ENCODE peak calls at places on chromosomes 7 and 10, in eight cellular contexts. S is heart left ventricle, K is astrocyte, Z is PC-3, D is fibroblast of lung, J is adrenal gland, E is colonic mucosa, N is breast epithelium. Q is an unnamed sample. For H3K4me1, the result is how much of the 10 kb centered on the place peaks cover.

GRCh38 chr7:30224511-30225031 is 59.8 kb upstream of the ZNRF2 start:
- DNase-seq in K (peak), J (peak), D (peak), S (no peak), N (no peak), Z (peak), E (no peak), Q (peak)

GRCh38 chr10:14530465-14530864 is 199.7 kb upstream of the FRMD4A start:
- DNase-seq in Z (no peak), K (no peak), D (no peak), N (no peak), S (no peak), J (no peak), E (no peak), Q (no peak)

GRCh38 chr10:95697429-95697828 is 3.7 kb upstream of the TCTN3 start:
- DNase-seq in N (no peak), S (no peak), J (peak), Z (no peak), D (no peak), E (no peak), K (no peak), Q (no peak)

GRCh38 chr10:132765435-132765834 is 20.5 kb downstream of the NKX6-2 start:
- DNase-seq in N (no peak), S (no peak), Z (no peak), D (no peak), J (no peak), E (no peak), K (no peak), Q (no peak)

GRCh38 chr10:58579011-58579655 is 66.5 kb downstream of the BICC1 start:
- DNase-seq in D (no peak), J (no peak), N (no peak), Z (no peak), S (no peak), K (no peak), E (no peak), Q (no peak)

GRCh38 chr10:91632671-91633550 is at the start of gene PPP1R3C:
- DNase-seq in Z (no peak), K (peak), N (peak), E (peak), D (peak), S (peak), J (peak), Q (peak)

GRCh38 chr10:127887497-127888415 is 5.0 kb downstream of the CLRN3 start:
- DNase-seq in Z (no peak), J (no peak), D (no peak), S (no peak), N (no peak), K (peak), E (peak), Q (no peak)

GRCh38 chr7:114502454-114503254 is 88.0 kb downstream of the FOXP2 start:
- DNase-seq in Z (no peak), E (peak), D (peak), J (no peak), N (no peak), S (no peak), K (peak), Q (peak)

GRCh38 chr7:74627699-74628411 is 29.7 kb upstream of the GTF2I start:
- DNase-seq in S (no peak), D (peak), K (no peak), J (peak), N (peak), Z (no peak), E (peak), Q (peak)

GRCh38 chr10:127874966-127875765 is 17.6 kb downstream of the CLRN3 start:
- DNase-seq in K (no peak), D (no peak), J (no peak), E (peak), Z (no peak), N (no peak), S (no peak), Q (no peak)

GRCh38 chr10:11775412-11775811 is 33.2 kb downstream of the ECHDC3 start:
- DNase-seq in N (no peak), E (no peak), S (no peak), Z (no peak), D (no peak), J (no peak), K (no peak), Q (no peak)

GRCh38 chr7:34823650-34824258 is 165.7 kb downstream of the NPSR1 start:
- DNase-seq in J (peak), Z (peak), K (peak), E (peak), N (no peak), S (peak), D (peak), Q (peak)

GRCh38 chr10:57621466-57621865 is 646.2 kb downstream of the IPMK start:
- DNase-seq in N (no peak), E (no peak), J (no peak), D (no peak), K (no peak), S (no peak), Z (no peak), Q (no peak)

GRCh38 chr10:78656815-78657621 is 411.7 kb upstream of the ZMIZ1 start:
- DNase-seq in Z (no peak), D (peak), N (no peak), J (no peak), E (peak), S (no peak), K (peak), Q (no peak)

GRCh38 chr7:105279688-105280007 is 109.1 kb downstream of the SRPK2 start:
- DNase-seq in D (no peak), K (no peak), Z (no peak), N (no peak), J (no peak), S (no peak), E (no peak), Q (no peak)

GRCh38 chr10:128978211-128978610 is 488.8 kb upstream of the MGMT start:
- DNase-seq in J (no peak), E (no peak), K (no peak), N (no peak), S (no peak), D (no peak), Z (no peak), Q (no peak)

GRCh38 chr7:140176271-140176701 is 497 bp downstream of the KDM7A start:
- DNase-seq in K (no peak), J (no peak), S (peak), Z (no peak), D (no peak), N (no peak), E (no peak), Q (peak)

GRCh38 chr7:73438547-73439245 is 5.1 kb downstream of the FZD9 start:
- DNase-seq in D (no peak), N (no peak), Z (no peak), S (no peak), K (no peak), J (peak), E (no peak), Q (no peak)

GRCh38 chr7:142954680-142955268 is 7.4 kb downstream of the KEL start:
- DNase-seq in J (no peak), N (no peak), K (no peak), Z (no peak), E (no peak), D (no peak), S (no peak), Q (no peak)

GRCh38 chr10:99676435-99676834 is 17.1 kb downstream of the ENTPD7 start:
- DNase-seq in S (no peak), E (no peak), K (peak), D (peak), Z (no peak), J (peak), N (no peak), Q (no peak)

GRCh38 chr7:131235489-131236317 is 92.0 kb upstream of the MKLN1 start:
- DNase-seq in D (peak), N (no peak), K (peak), E (no peak), J (peak), Z (peak), S (no peak), Q (peak)

GRCh38 chr10:114208351-114208750 is 29.2 kb downstream of the TDRD1 start:
- DNase-seq in N (no peak), D (no peak), K (no peak), J (no peak), E (no peak), Z (no peak), S (no peak), Q (peak)

GRCh38 chr10:29316308-29317026 is 27.6 kb downstream of the LYZL1 start:
- DNase-seq in J (no peak), K (no peak), D (no peak), S (no peak), N (no peak), E (no peak), Z (no peak), Q (no peak)

GRCh38 chr10:132033632-132034031 is 32.1 kb upstream of the JAKMIP3 start:
- DNase-seq in S (no peak), J (no peak), N (no peak), Z (no peak), D (no peak), K (no peak), E (no peak), Q (no peak)

GRCh38 chr7:118003438-118003837 is 130.2 kb upstream of the CTTNBP2 start:
- DNase-seq in S (no peak), K (no peak), D (no peak), J (no peak), N (no peak), E (no peak), Z (no peak), Q (no peak)

GRCh38 chr10:45471531-45472310 is 97.7 kb downstream of the ALOX5 start:
- DNase-seq in N (no peak), E (no peak), J (no peak), K (no peak), D (no peak), Z (no peak), S (no peak), Q (no peak)

GRCh38 chr10:112314822-112315474 is 31.7 kb downstream of the TECTB start:
- DNase-seq in N (peak), E (peak), S (peak), K (peak), J (peak), D (peak), Z (peak), Q (peak)

GRCh38 chr7:70660154-70660818 is 471.7 kb upstream of the GALNT17 start:
- DNase-seq in J (no peak), E (no peak), Z (no peak), K (no peak), N (no peak), S (no peak), D (no peak), Q (no peak)

GRCh38 chr7:73985737-73986141 is 42.2 kb upstream of the ELN start:
- DNase-seq in Z (no peak), J (no peak), K (no peak), N (no peak), D (no peak), S (no peak), E (no peak), Q (no peak)

GRCh38 chr10:4645836-4646235 is 180.2 kb upstream of the AKR1E2 start:
- DNase-seq in Z (no peak), E (no peak), S (no peak), D (no peak), J (no peak), K (no peak), N (no peak), Q (no peak)

GRCh38 chr10:76311752-76312699 is 880.6 kb downstream of the LRMDA start:
- DNase-seq in N (no peak), K (no peak), S (no peak), E (no peak), J (no peak), D (peak), Z (peak), Q (peak)

GRCh38 chr10:84291389-84291788 is 37.0 kb upstream of the CCSER2 start:
- DNase-seq in K (peak), N (no peak), J (no peak), E (no peak), Z (peak), D (peak), S (no peak), Q (peak)

GRCh38 chr10:47438857-47439474 is 44.9 kb downstream of the ANXA8 start:
- DNase-seq in D (peak), N (peak), S (no peak), E (peak), J (peak), Z (peak), K (peak), Q (peak)

GRCh38 chr7:122885583-122886356 is 490 bp downstream of the CADPS2 start:
- DNase-seq in D (peak), S (peak), J (peak), N (no peak), Z (peak), K (peak), E (peak), Q (no peak)

GRCh38 chr7:45687185-45687560 is 113.0 kb downstream of the ADCY1 start:
- DNase-seq in D (no peak), J (no peak), S (no peak), K (no peak), N (no peak), Z (no peak), E (peak), Q (no peak)

GRCh38 chr7:150860291-150860977 is 8.1 kb downstream of the AOC1 start:
- DNase-seq in K (no peak), D (no peak), N (peak), Z (no peak), S (peak), E (peak), J (no peak), Q (no peak)

DNA sequence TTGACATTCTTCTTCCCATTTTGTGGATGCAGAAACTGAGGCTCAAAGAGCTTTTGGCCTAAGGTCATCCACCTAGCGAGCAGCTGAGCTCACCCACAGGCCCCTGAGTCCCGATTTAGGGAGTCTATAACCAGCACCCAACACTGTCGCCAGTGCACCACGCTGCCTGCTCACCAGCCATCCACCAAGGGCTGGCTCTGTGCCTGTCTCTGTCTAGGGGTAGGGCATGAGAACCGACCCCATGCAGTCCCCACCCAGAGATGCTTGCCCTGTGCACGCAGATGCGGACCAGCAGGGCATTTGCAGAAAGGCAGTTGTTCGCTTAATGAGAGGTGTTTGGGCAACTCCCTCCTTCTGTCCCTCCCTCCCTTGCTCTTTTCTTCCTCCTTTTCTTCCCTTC is 97.2 kb downstream of the GRK5 start:
- DNase-seq in D (no peak), N (no peak), E (no peak), S (no peak), K (no peak), Z (no peak), J (no peak), Q (no peak)
- H3K4me1 ChIP-seq in D (under half), N (under half), E (under half), S (half or more), K (under half), Z (half or more), J (under half), Q (under half)

GRCh38 chr7:157003445-157004049 is 6.9 kb downstream of the MNX1 start:
- DNase-seq in S (no peak), K (no peak), D (no peak), Z (no peak), E (peak), N (no peak), J (no peak), Q (no peak)
- H3K4me1 ChIP-seq in S (half or more), K (under half), D (under half), Z (under half), E (under half), N (under half), J (under half), Q (under half)

GRCh38 chr7:100478966-100479660 is at the start of gene TSC22D4:
- DNase-seq in J (peak), Z (peak), N (peak), D (peak), S (peak), E (peak), K (peak), Q (peak)
- H3K4me1 ChIP-seq in J (under half), Z (under half), N (under half), D (under half), S (half or more), E (under half), K (under half), Q (under half)

GRCh38 chr7:27119412-27119911 is 11.1 kb downstream of the HOXA4 start:
- DNase-seq in D (no peak), K (peak), S (no peak), J (no peak), Z (no peak), N (peak), E (peak), Q (no peak)
- H3K4me1 ChIP-seq in D (under half), K (under half), S (under half), J (under half), Z (under half), N (under half), E (under half), Q (under half)

DNA sequence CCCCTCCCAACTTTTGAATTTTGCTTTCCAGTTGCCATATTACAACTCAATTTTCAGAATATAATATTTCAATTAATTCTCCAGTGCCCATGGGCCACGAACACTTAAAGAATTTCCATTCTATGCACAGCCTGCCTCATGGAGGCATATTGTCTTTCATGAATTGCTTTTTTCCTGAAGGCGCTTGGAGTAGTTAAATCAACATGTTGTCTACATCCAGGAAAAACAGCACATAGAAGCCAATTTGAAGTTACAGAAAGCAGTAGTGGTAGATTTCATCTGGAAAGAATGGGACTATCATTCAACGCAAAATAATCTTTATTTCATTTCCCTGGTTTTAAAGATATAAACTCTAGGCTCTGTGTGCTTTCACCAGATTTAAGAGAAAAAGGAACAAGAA is 106.0 kb downstream of the NRP1 start:
- DNase-seq in K (no peak), Z (no peak), J (no peak), N (no peak), D (no peak), S (no peak), E (no peak), Q (no peak)
- H3K4me1 ChIP-seq in K (under half), Z (under half), J (under half), N (under half), D (under half), S (half or more), E (under half), Q (under half)